ENCODE peak calls at places on chromosomes 5 and 9, in four cellular contexts. L, F, Z and K are unnamed samples.

GRCh38 chr5:176513788-176514187 is 23.4 kb downstream of the RNF44 start:
- DNase-seq in L (no peak), F (no peak), Z (no peak), K (no peak)

GRCh38 chr5:130222638-130223037 is 318.4 kb downstream of the CHSY3 start:
- DNase-seq in L (no peak), F (no peak), Z (no peak), K (no peak)

GRCh38 chr5:140178482-140179116 is 3.6 kb downstream of the CYSTM1 start:
- DNase-seq in L (no peak), F (no peak), Z (no peak), K (no peak)

GRCh38 chr9:36142510-36143161 is 6.1 kb downstream of the GLIPR2 start:
- DNase-seq in L (peak), F (no peak), Z (no peak), K (no peak)

GRCh38 chr5:56011835-56012234 is 17.1 kb upstream of the IL6ST start:
- DNase-seq in L (no peak), F (no peak), Z (no peak), K (no peak)

GRCh38 chr5:65156933-65157332 is 324.8 kb downstream of the ADAMTS6 start:
- DNase-seq in L (no peak), F (no peak), Z (no peak), K (no peak)

GRCh38 chr5:134437340-134438267 is 25.9 kb upstream of the CDKN2AIPNL start:
- DNase-seq in L (peak), F (no peak), Z (no peak), K (no peak)

GRCh38 chr5:136070486-136071285 is 41.9 kb downstream of the TGFBI start:
- DNase-seq in L (no peak), F (no peak), Z (no peak), K (no peak)

GRCh38 chr9:15332939-15333338 is 25.9 kb upstream of the TTC39B start:
- DNase-seq in L (no peak), F (no peak), Z (no peak), K (no peak)

GRCh38 chr5:75894482-75894881 is 177.2 kb upstream of the POC5 start:
- DNase-seq in L (no peak), F (peak), Z (no peak), K (no peak)

GRCh38 chr9:135008416-135008815 is 79.1 kb upstream of the OLFM1 start:
- DNase-seq in L (no peak), F (no peak), Z (no peak), K (no peak)

GRCh38 chr5:65440456-65440855 is 41.3 kb downstream of the ADAMTS6 start:
- DNase-seq in L (no peak), F (no peak), Z (no peak), K (no peak)

GRCh38 chr9:83536332-83536731 is 1.9 kb downstream of the FRMD3 start:
- DNase-seq in L (no peak), F (no peak), Z (no peak), K (no peak)

GRCh38 chr9:137461316-137461662 is 2.2 kb upstream of the NSMF start:
- DNase-seq in L (no peak), F (no peak), Z (no peak), K (no peak)

GRCh38 chr5:144284036-144284435 is 113.4 kb downstream of the KCTD16 start:
- DNase-seq in L (no peak), F (no peak), Z (no peak), K (no peak)

GRCh38 chr5:57566914-57567313 is 84.3 kb upstream of the ACTBL2 start:
- DNase-seq in L (no peak), F (no peak), Z (no peak), K (no peak)

GRCh38 chr5:96079075-96079474 is 117.4 kb upstream of the ELL2 start:
- DNase-seq in L (no peak), F (peak), Z (no peak), K (no peak)

GRCh38 chr5:31987985-31988710 is 186.0 kb downstream of the GOLPH3 start:
- DNase-seq in L (no peak), F (no peak), Z (no peak), K (no peak)

GRCh38 chr9:98805506-98806272 is 1.8 kb upstream of the GALNT12 start:
- DNase-seq in L (no peak), F (no peak), Z (no peak), K (no peak)

GRCh38 chr9:77424993-77425392 is 223.1 kb downstream of the GNA14 start:
- DNase-seq in L (no peak), F (no peak), Z (no peak), K (no peak)

GRCh38 chr5:74326571-74327338 is 313.8 kb downstream of the ENC1 start:
- DNase-seq in L (peak), F (peak), Z (peak), K (no peak)

GRCh38 chr5:72390836-72391235 is 70.7 kb downstream of the PTCD2 start:
- DNase-seq in L (no peak), F (no peak), Z (no peak), K (no peak)

GRCh38 chr5:118076490-118076889 is 911.9 kb downstream of the DTWD2 start:
- DNase-seq in L (no peak), F (no peak), Z (no peak), K (no peak)

GRCh38 chr5:95959964-95960801 is 1.5 kb downstream of the ELL2 start:
- DNase-seq in L (no peak), F (no peak), Z (no peak), K (no peak)

GRCh38 chr5:120139039-120139438 is 325.1 kb upstream of the PRR16 start:
- DNase-seq in L (no peak), F (peak), Z (no peak), K (no peak)

GRCh38 chr9:114721491-114722362 is 39.7 kb upstream of the TEX48 start:
- DNase-seq in L (no peak), F (peak), Z (no peak), K (no peak)

GRCh38 chr9:113222482-113222841 is 1.1 kb downstream of the SLC31A1 start:
- DNase-seq in L (no peak), F (peak), Z (no peak), K (no peak)

GRCh38 chr9:113221003-113221799 is at the start of the genes FKBP15 and SLC31A1:
- DNase-seq in L (peak), F (peak), Z (peak), K (peak)

GRCh38 chr9:113219972-113220371 is 1.1 kb downstream of the FKBP15 start:
- DNase-seq in L (no peak), F (no peak), Z (peak), K (no peak)

GRCh38 chr9:113220467-113221002 is 542 bp downstream of the FKBP15 start:
- DNase-seq in L (no peak), F (no peak), Z (no peak), K (no peak)

GRCh38 chr9:113221800-113222481 is 597 bp downstream of the SLC31A1 start:
- DNase-seq in L (peak), F (peak), Z (no peak), K (no peak)
- TF ChIP-seq USF2 in L (no peak), F (no peak), Z (no peak), K (no peak)

GRCh38 chr5:60674251-60674650 is 25.7 kb downstream of the DEPDC1B start:
- DNase-seq in L (no peak), F (no peak), Z (no peak), K (no peak)
- TF ChIP-seq TCF7 in L (no peak), F (no peak), Z (no peak), K (no peak)

GRCh38 chr5:7078901-7079300 is 317.0 kb upstream of the ADCY2 start:
- DNase-seq in L (no peak), F (no peak), Z (no peak), K (peak)
- TF ChIP-seq ATF3 in L (no peak), F (no peak), Z (no peak), K (no peak)

DNA sequence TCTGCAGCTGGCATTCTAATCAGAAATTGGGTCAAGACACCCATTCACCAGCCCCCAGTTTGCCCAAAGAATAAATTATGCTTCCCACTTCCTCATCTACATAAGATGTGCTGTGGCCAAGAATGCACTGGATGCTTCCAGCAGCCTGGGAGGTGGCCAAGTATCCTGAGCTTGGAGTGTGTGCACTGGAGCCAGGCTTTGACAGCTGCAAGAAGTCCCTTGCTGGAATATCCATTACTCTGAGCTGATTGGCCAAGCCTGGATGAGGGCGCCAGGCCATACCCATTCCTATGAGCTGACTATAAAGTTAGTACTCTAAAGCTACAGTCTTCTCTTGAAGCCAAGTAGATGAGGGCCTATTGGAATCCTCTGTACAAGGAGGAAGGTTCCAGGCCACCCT is 668.8 kb downstream of the ACTL7B start:
- DNase-seq in L (no peak), F (no peak), Z (no peak), K (no peak)
- TF ChIP-seq USF2 in L (no peak), F (no peak), Z (no peak), K (no peak)